ENCODE peak calls at places on chromosomes 7 and 10, in five cellular contexts. P, X, R, H and E are unnamed samples. For H3K4me1, the result is how much of the 10 kb centered on the place peaks cover.

GRCh38 chr7:22935269-22935668 is 78.7 kb downstream of the HYCC1 start:
- DNase-seq in X (no peak), P (no peak), H (no peak), R (no peak), E (no peak)

GRCh38 chr7:30702200-30702599 is 19.9 kb upstream of the CRHR2 start:
- DNase-seq in H (peak), R (no peak), X (no peak), P (no peak), E (no peak)

GRCh38 chr10:86757110-86757790 is 831 bp downstream of the BMPR1A start:
- DNase-seq in P (no peak), H (peak), X (peak), R (peak), E (peak)

GRCh38 chr10:7258948-7259523 is 151.8 kb downstream of the SFMBT2 start:
- DNase-seq in H (no peak), X (no peak), R (peak), P (no peak), E (no peak)

GRCh38 chr10:62779487-62780248 is 24.9 kb upstream of the ADO start:
- DNase-seq in H (peak), R (peak), X (no peak), P (no peak), E (no peak)

GRCh38 chr7:14748461-14748860 is 154.1 kb downstream of the DGKB start:
- DNase-seq in H (no peak), P (no peak), R (no peak), X (no peak), E (no peak)

GRCh38 chr7:124655990-124656389 is 109.6 kb downstream of the GPR37 start:
- DNase-seq in P (no peak), X (no peak), H (no peak), R (no peak), E (no peak)

GRCh38 chr7:154968336-154969001 is 34.5 kb downstream of the PAXIP1 start:
- DNase-seq in R (no peak), H (peak), P (no peak), X (no peak), E (no peak)

GRCh38 chr7:27997188-27997707 is 183.3 kb downstream of the JAZF1 start:
- DNase-seq in R (no peak), X (no peak), H (no peak), P (no peak), E (no peak)

GRCh38 chr7:114422478-114423217 is 8.0 kb downstream of the FOXP2 start:
- DNase-seq in X (no peak), R (no peak), H (no peak), P (no peak), E (no peak)

GRCh38 chr7:36084485-36085091 is 68.5 kb upstream of the EEPD1 start:
- DNase-seq in H (no peak), R (no peak), P (peak), X (peak), E (peak)

GRCh38 chr7:2471022-2471329 is 5.2 kb downstream of the GRIFIN start:
- DNase-seq in X (no peak), R (no peak), P (no peak), H (no peak), E (no peak)

GRCh38 chr10:15719899-15720634 is at the start of gene ITGA8:
- DNase-seq in P (no peak), H (peak), R (no peak), X (peak), E (peak)

GRCh38 chr7:50685445-50686070 is 97.1 kb downstream of the GRB10 start:
- DNase-seq in H (no peak), X (no peak), R (no peak), P (no peak), E (no peak)

GRCh38 chr10:13298748-13299436 is 972 bp downstream of the PHYH start:
- DNase-seq in P (no peak), R (no peak), X (no peak), H (peak), E (no peak)

GRCh38 chr10:107741976-107742375 is 577.5 kb upstream of the SORCS1 start:
- DNase-seq in R (no peak), X (no peak), H (no peak), P (no peak), E (no peak)

DNA sequence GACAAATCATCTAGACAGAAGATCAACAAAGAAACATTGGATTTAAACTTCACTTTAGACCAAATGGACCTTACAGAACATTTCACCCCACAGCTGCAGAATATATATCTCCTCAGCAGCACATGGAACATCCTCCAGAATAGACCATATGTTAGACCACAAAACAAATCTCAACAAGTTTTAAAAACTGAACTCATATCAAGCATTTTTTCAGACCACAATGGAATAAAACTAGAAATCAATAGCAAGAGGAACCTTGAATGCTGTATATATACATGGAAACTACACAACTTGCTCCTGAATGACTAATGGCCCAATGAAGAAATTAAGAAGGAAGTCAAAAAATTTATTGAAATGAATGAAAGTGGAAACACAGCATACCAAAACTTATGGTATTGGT is 157.7 kb downstream of the MTERF1 start:
- DNase-seq in H (no peak), P (no peak), X (no peak), R (no peak), E (no peak)
- H3K4me3 ChIP-seq in H (no peak), P (no peak), X (no peak), R (no peak), E (no peak)

DNA sequence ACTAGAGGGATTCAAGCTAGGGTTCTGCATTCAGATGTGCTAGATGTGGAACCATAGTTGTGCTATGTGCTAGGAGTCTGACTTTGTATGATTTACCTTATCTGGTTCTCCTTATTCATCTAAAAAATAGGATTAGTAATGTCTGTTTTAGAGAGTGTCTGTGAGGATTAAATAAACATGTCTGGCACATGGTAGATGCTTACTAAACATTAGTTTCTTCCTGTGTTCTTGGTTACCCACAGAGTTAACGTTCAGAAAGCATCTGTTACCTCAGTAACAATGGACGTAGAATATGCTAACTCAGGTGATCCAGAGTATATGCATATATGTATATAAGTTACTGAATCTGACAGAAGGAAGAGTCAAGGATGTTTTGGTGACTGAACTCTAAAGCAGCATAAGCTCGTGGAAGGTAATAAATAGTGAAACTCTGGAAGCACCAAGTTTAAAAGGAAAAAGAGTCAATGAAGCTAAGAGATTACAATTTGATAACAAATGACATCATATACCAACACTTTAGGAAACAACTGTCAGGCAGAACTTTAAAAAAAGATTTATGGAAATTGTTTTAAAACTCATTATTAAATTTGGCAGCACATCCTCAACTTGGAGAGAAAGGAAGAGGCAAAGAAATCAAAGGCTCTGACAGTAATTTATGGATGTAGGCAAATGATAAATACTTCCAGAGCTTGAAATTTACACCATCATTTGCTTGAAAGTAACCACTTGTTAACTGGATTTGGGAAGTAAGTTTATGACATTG is 127.0 kb downstream of the CCNY start:
- DNase-seq in H (no peak), X (no peak), P (no peak), R (no peak), E (no peak)
- H3K4me1 ChIP-seq in H (half or more), X (under half), P (half or more), R (half or more), E (under half)

GRCh38 chr7:142140560-142140959 is 29.0 kb downstream of the MGAM2 start:
- DNase-seq in H (no peak), X (no peak), R (no peak), P (no peak), E (no peak)

GRCh38 chr7:142134944-142135343 is 23.4 kb downstream of the MGAM2 start:
- DNase-seq in R (no peak), P (no peak), H (no peak), X (no peak), E (no peak)

GRCh38 chr7:142142702-142143101 is 31.2 kb downstream of the MGAM2 start:
- DNase-seq in H (no peak), P (no peak), X (no peak), R (no peak), E (no peak)

GRCh38 chr7:142139597-142140501 is 28.3 kb downstream of the MGAM2 start:
- DNase-seq in H (no peak), X (no peak), P (no peak), R (no peak), E (no peak)
- H3K27ac ChIP-seq in H (no peak), X (no peak), P (no peak), R (no peak), E (no peak)

GRCh38 chr10:133238066-133238804 is 580 bp downstream of the VENTX start:
- DNase-seq in P (no peak), H (no peak), X (no peak), R (no peak), E (no peak)
- H3K4me3 ChIP-seq in P (no peak), H (no peak), X (no peak), R (no peak), E (no peak)

DNA sequence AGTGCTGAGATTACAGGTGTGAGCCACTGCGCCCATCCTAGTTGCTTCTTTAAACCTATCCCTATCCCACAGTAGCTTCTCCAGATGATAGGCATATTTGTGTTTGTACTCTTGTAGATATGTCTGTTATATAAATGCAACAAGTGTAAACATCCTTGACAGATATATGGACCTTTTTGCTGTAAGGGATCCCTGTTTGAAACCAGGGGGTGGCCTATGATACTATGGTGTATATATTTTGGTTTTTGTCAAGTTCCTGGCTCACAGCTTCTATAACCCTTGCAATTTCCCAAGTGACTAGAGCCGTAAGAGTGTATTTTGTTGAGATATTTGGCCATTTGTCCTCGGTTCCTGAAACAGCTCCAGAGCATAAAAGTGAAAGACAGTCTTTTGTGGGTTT is 9.7 kb downstream of the COMTD1 start:
- DNase-seq in R (no peak), X (no peak), P (no peak), H (no peak), E (no peak)
- H3K4me1 ChIP-seq in R (under half), X (half or more), P (half or more), H (half or more), E (half or more)